ENCODE peak calls at places on chromosomes 3 and 15, in four cellular contexts. B is fibroblast of mammary gland; Q is left cardiac atrium; Y is stimulated activated CD4-positive, alpha-beta T cell treated with anti-CD3 and anti-CD28 coated beads, Interleukin-4, amount 100 ng/mL, for 1 hour. R is an unnamed sample.

GRCh38 chr3:14451844-14452533 is 49.6 kb downstream of the SLC6A6 start:
- DNase-seq in Q (peak), Y (no peak), B (peak), R (peak)

GRCh38 chr3:125110876-125111480 is 55.2 kb upstream of the HEG1 start:
- DNase-seq in B (no peak), Q (no peak), Y (no peak), R (no peak)

GRCh38 chr15:53193149-53193548 is 403.0 kb upstream of the ONECUT1 start:
- DNase-seq in B (peak), Q (no peak), Y (no peak), R (no peak)

GRCh38 chr3:76566211-76566534 is 473.7 kb upstream of the ROBO2 start:
- DNase-seq in Y (no peak), Q (no peak), B (no peak), R (no peak)

GRCh38 chr3:129417354-129417753 is 11.1 kb downstream of the EFCAB12 start:
- DNase-seq in B (peak), Q (no peak), Y (no peak), R (peak)

GRCh38 chr3:25973111-25973510 is 183.2 kb downstream of the OXSM start:
- DNase-seq in Q (no peak), B (no peak), Y (no peak), R (no peak)

GRCh38 chr3:7518471-7518870 is 657.6 kb downstream of the GRM7 start:
- DNase-seq in Q (no peak), B (peak), Y (no peak), R (no peak)

GRCh38 chr15:101193781-101194180 is 58.1 kb downstream of the CHSY1 start:
- DNase-seq in Q (no peak), B (no peak), Y (no peak), R (no peak)

GRCh38 chr15:92930776-92931175 is 30.7 kb downstream of the CHD2 start:
- DNase-seq in Y (no peak), Q (no peak), B (peak), R (peak)